ENCODE peak calls at places on chromosomes 7 and 10, in four cellular contexts. A is astrocyte, H is right cardiac atrium, Q is colonic mucosa. Z is an unnamed sample. For H3K27me3, the result is how much of the 10 kb centered on the place peaks cover.

GRCh38 chr7:78039791-78040776 is 241.5 kb downstream of the PHTF2 start:
- DNase-seq in A (no peak), H (peak), Q (peak), Z (no peak)

GRCh38 chr7:105017263-105018051 is 3.5 kb downstream of the KMT2E start:
- DNase-seq in A (no peak), H (no peak), Q (no peak), Z (no peak)

GRCh38 chr7:1529383-1530116 is 952 bp upstream of the MAFK start:
- DNase-seq in A (no peak), H (no peak), Q (no peak), Z (no peak)

GRCh38 chr7:50727072-50727471 is 55.6 kb downstream of the GRB10 start:
- DNase-seq in A (no peak), H (no peak), Q (no peak), Z (no peak)

GRCh38 chr7:150737265-150738055 is at the start of gene GIMAP5:
- DNase-seq in A (no peak), H (no peak), Q (no peak), Z (no peak)

GRCh38 chr7:138958026-138958956 is 22.9 kb downstream of the KIAA1549 start:
- DNase-seq in A (no peak), H (no peak), Q (no peak), Z (no peak)

GRCh38 chr7:27873981-27874957 is 134.3 kb downstream of the TAX1BP1 start:
- DNase-seq in A (peak), H (peak), Q (peak), Z (peak)

GRCh38 chr7:17774701-17775288 is 165.5 kb downstream of the SNX13 start:
- DNase-seq in A (peak), H (no peak), Q (no peak), Z (no peak)

GRCh38 chr10:115402690-115403089 is 309.5 kb downstream of the ATRNL1 start:
- DNase-seq in A (peak), H (no peak), Q (no peak), Z (no peak)

GRCh38 chr10:112741830-112742402 is 208.1 kb upstream of the TCF7L2 start:
- DNase-seq in A (no peak), H (no peak), Q (peak), Z (no peak)

GRCh38 chr10:25083546-25084111 is 67.2 kb downstream of the THNSL1 start:
- DNase-seq in A (no peak), H (no peak), Q (no peak), Z (no peak)

GRCh38 chr10:34687434-34688205 is 127.5 kb downstream of the PARD3 start:
- DNase-seq in A (no peak), H (no peak), Q (no peak), Z (no peak)

GRCh38 chr10:50982989-50983388 is 91.3 kb upstream of the PRKG1 start:
- DNase-seq in A (no peak), H (no peak), Q (no peak), Z (no peak)

GRCh38 chr7:3250725-3251124 is 50.3 kb upstream of the SDK1 start:
- DNase-seq in A (no peak), H (no peak), Q (no peak), Z (no peak)

GRCh38 chr10:6348091-6348862 is 145.5 kb downstream of the PFKFB3 start:
- DNase-seq in A (peak), H (peak), Q (peak), Z (peak)

GRCh38 chr10:14545827-14546226 is 215.1 kb upstream of the FRMD4A start:
- DNase-seq in A (peak), H (no peak), Q (no peak), Z (no peak)

GRCh38 chr7:105002-105401 is 87.4 kb upstream of the FAM20C start:
- DNase-seq in A (no peak), H (no peak), Q (no peak), Z (no peak)

GRCh38 chr7:156640257-156640948 is at the start of gene RNF32:
- DNase-seq in A (peak), H (peak), Q (peak), Z (peak)

GRCh38 chr7:149422914-149423285 is 38.0 kb downstream of the ZNF777 start:
- DNase-seq in A (no peak), H (peak), Q (peak), Z (no peak)

GRCh38 chr10:123270806-123271205 is 116.6 kb downstream of the BUB3 start:
- DNase-seq in A (no peak), H (no peak), Q (no peak), Z (no peak)

GRCh38 chr7:87341441-87341840 is 4.0 kb upstream of the CROT start:
- DNase-seq in A (no peak), H (no peak), Q (no peak), Z (no peak)

GRCh38 chr10:48602401-48603135 is 2.3 kb downstream of the ARHGAP22 start:
- DNase-seq in A (no peak), H (no peak), Q (peak), Z (no peak)

GRCh38 chr10:48605264-48605615 is 367 bp upstream of the ARHGAP22 start:
- DNase-seq in A (no peak), H (no peak), Q (no peak), Z (no peak)

GRCh38 chr10:48604408-48605263 is at the start of gene ARHGAP22:
- DNase-seq in A (no peak), H (peak), Q (peak), Z (peak)

GRCh38 chr10:48604039-48604407 is 850 bp downstream of the ARHGAP22 start:
- DNase-seq in A (no peak), H (no peak), Q (no peak), Z (no peak)

GRCh38 chr10:48603421-48604038 is 1.3 kb downstream of the ARHGAP22 start:
- DNase-seq in A (no peak), H (no peak), Q (no peak), Z (no peak)
- H3K4me3 ChIP-seq in A (peak), H (no peak), Q (no peak), Z (no peak)

GRCh38 chr7:69624431-69624830 is 26.2 kb downstream of the AUTS2 start:
- DNase-seq in A (no peak), H (no peak), Q (no peak), Z (no peak)
- H3K27me3 ChIP-seq in A (under half), H (under half), Q (under half), Z (under half)

GRCh38 chr7:97847791-97848190 is 24.4 kb downstream of the ASNS start:
- DNase-seq in A (no peak), H (no peak), Q (no peak), Z (no peak)
- H3K4me3 ChIP-seq in A (no peak), H (no peak), Q (no peak), Z (no peak)

DNA sequence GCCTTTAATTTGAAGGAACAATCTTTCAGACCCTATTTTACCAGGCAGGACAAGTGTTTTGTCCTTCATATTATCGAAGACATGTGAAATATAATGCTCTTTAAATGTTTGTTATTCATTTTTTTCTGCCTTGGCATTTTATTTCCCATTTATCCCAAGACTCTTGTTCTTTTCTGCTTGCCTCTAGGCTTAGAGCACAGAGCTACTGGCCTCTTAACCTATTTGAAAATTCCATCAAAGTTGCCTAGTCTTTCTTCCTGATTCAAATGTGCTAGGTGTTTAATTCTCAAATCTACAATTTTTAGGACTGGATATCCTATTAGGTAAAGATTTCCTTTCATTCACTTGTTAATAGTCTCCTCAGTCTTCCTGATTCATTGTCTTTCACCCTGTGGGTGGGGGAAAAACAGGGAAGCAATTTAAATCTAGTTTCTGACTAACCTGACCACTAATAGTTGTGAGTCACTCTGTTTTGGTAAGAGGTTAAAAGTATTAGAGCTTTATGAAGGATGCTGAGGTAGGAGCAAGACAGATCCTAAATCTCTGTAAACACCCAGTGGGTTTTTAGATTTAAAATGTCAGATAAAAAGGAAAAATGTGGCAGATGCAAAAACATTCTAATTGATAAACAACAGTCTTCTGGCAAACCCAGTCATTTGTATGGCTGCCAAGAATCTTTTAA is 1.5 kb downstream of the LIPK start:
- DNase-seq in A (peak), H (no peak), Q (no peak), Z (no peak)
- H3K27me3 ChIP-seq in A (under half), H (under half), Q (under half), Z (under half)

GRCh38 chr10:92241501-92241900 is 49.4 kb downstream of the CPEB3 start:
- DNase-seq in A (no peak), H (no peak), Q (no peak), Z (no peak)
- H3K4me3 ChIP-seq in A (peak), H (peak), Q (peak), Z (peak)

DNA sequence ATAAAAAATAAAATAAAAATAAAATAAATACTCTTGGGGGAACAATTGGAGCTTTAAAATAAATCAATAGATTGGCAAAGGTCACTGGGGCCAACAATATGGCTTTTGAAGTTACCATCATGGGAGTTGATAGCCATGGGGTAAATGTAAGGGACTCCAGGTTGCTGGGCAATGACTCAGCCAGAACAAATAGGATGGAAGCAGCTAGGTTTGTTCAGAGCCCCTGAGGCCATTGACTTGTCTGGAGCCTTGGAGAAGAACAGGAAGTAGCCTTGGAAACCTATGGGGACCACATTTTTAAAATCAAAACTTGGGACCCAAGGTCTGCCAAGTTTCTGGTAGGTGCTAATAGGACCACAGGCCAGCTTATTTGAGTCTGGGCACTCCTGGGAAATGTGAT is 20.2 kb upstream of the FRA10AC1 start:
- DNase-seq in A (no peak), H (no peak), Q (no peak), Z (no peak)
- H3K27me3 ChIP-seq in A (under half), H (under half), Q (under half), Z (under half)

GRCh38 chr7:24401628-24402593 is 117.9 kb downstream of the NPY start:
- DNase-seq in A (peak), H (no peak), Q (no peak), Z (no peak)
- H3K4me3 ChIP-seq in A (no peak), H (no peak), Q (no peak), Z (no peak)

DNA sequence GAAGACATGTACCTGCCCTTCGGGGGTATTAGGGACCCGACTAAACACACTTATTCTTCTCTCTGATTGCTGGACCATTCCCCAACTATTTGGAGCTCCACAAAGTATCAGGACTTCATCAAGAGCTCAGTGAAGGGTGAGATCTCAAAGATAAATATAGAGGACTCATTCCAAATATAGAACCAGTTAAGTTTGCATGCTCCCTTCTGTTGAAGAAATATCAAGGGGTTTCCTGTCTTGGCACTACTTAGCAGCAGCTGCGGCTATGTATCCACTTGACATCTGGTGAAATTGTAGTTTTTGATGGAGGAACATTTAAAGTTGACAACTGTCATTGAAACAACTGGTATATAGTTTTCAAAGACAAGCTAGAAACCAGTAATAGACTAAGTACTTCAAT is 1.1 kb upstream of the SPAG6 start:
- DNase-seq in A (no peak), H (no peak), Q (no peak), Z (no peak)
- H3K27me3 ChIP-seq in A (half or more), H (under half), Q (half or more), Z (half or more)

DNA sequence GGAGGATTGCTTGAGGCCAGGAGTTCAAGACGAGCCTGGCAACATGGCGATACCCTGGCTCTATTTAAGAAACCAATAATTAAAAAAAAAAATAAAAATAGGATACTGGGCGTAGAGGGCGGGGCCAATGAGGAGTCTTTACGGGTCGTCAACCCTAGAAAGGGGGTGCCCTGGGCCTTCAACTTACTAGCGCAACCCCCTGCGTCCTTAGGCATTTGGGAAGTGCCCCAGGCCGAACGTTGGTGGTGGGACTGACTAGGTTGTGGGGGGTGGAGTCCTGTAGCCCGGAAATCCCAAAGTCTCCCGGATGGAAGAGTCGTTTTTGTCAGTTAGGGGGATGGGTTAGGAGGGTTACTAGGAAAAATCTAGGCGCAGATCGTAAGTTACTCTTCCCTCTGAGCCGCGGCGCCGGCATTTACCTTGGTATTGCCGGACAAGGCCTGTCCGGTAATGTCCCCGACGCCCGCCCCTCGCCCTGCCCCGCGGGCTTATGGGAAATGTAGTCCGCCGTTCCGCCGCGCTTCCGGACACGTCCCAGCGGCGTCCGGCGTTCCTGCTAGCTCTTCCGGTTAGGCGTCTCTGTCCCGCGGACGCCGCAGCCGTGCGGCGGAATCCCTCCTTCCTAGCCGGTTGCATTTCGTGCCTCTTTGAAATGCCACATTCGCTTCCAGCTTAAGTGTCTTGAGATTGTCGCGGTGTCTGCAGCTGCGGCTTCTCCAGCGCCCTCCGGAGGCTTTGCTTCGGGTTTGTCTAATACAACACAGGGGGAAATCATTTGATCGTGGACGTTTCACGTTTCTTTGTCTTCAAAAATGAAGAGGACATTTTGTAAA is 1.3 kb upstream of the ACBD5 start:
- DNase-seq in A (peak), H (peak), Q (peak), Z (peak)
- H3K4me3 ChIP-seq in A (peak), H (peak), Q (peak), Z (peak)